ENCODE peak calls at places on chromosome 15, in seven cellular contexts. I is NCI-H1092 treated with DMSO at 0.1 percent for 48 hours, A is GM23248, K is fibroblast of the conjunctiva, F is heart left ventricle, V is nucleus accumbens, M is SK-MEL-5. R is an unnamed sample.
A peak's percentile ranks its signal among the peaks of the same experiment; 100 is the strongest.

GRCh38 chr15:58546635-58547627 is 115.1 kb downstream of the LIPC start:
- DNase-seq in V (no peak), F (peak; percentile 65), A (peak; percentile 98), I (no peak), M (no peak), K (no peak), R (no peak)

GRCh38 chr15:73357999-73358665 is 10.6 kb downstream of the HCN4 start:
- DNase-seq in V (no peak), A (no peak), M (no peak), K (no peak), F (no peak), I (peak; percentile 85), R (no peak)

GRCh38 chr15:80140909-80141308 is 11.9 kb upstream of the FAH start:
- DNase-seq in V (no peak), F (no peak), A (no peak), K (no peak), M (no peak), I (no peak), R (no peak)

GRCh38 chr15:85716261-85716660 is 78.5 kb downstream of the KLHL25 start:
- DNase-seq in A (no peak), K (no peak), V (no peak), M (no peak), F (peak; percentile 54), I (no peak), R (no peak)

GRCh38 chr15:59887211-59887610 is 116.9 kb upstream of the FOXB1 start:
- DNase-seq in I (no peak), F (no peak), M (no peak), V (no peak), A (no peak), K (no peak), R (no peak)

GRCh38 chr15:67109141-67110034 is 44.0 kb downstream of the SMAD3 start:
- DNase-seq in V (no peak), K (peak; percentile 76), A (peak; percentile 92), I (no peak), M (peak; percentile 70), F (peak; percentile 55), R (no peak)

GRCh38 chr15:65421360-65422215 is 1.2 kb downstream of the IGDCC4 start:
- DNase-seq in K (peak; percentile 48), V (no peak), A (peak; percentile 23), M (no peak), F (peak; percentile 50), I (no peak), R (peak; percentile 72)

GRCh38 chr15:70029297-70029701 is 68.4 kb downstream of the TLE3 start:
- DNase-seq in K (no peak), M (no peak), F (no peak), V (no peak), A (no peak), I (peak; percentile 10), R (no peak)

GRCh38 chr15:94247789-94248638 is 16.7 kb downstream of the MCTP2 start:
- DNase-seq in V (no peak), K (no peak), A (no peak), I (no peak), F (no peak), M (no peak), R (no peak)

GRCh38 chr15:73368301-73369072 is at the start of gene HCN4:
- DNase-seq in M (no peak), I (peak; percentile 30), F (no peak), A (peak; percentile 38), K (no peak), V (no peak), R (no peak)

GRCh38 chr15:27454281-27455060 is 483.5 kb downstream of the GABRG3 start:
- DNase-seq in M (peak; percentile 98), K (peak; percentile 17), F (no peak), I (no peak), A (peak; percentile 85), V (no peak), R (no peak)

GRCh38 chr15:99732711-99733267 is 448 bp downstream of the LYSMD4 start:
- DNase-seq in K (no peak), V (no peak), M (no peak), A (no peak), F (peak; percentile 37), I (no peak), R (peak; percentile 81)

GRCh38 chr15:39704684-39705083 is 78.0 kb downstream of the FSIP1 start:
- DNase-seq in F (no peak), V (no peak), I (no peak), K (peak; percentile 57), M (no peak), A (peak; percentile 72), R (no peak)

GRCh38 chr15:56969265-56969895 is 50.9 kb downstream of the TCF12 start:
- DNase-seq in V (no peak), I (no peak), K (no peak), A (no peak), F (no peak), M (no peak), R (no peak)

GRCh38 chr15:57827021-57827420 is 120.5 kb downstream of the POLR2M start:
- DNase-seq in K (no peak), I (no peak), V (no peak), F (no peak), A (no peak), M (no peak), R (no peak)

GRCh38 chr15:55170361-55170760 is 26.4 kb downstream of the RSL24D1 start:
- DNase-seq in M (no peak), F (no peak), A (no peak), V (no peak), I (no peak), K (no peak), R (no peak)

GRCh38 chr15:83697716-83698115 is 43.8 kb downstream of the ADAMTSL3 start:
- DNase-seq in V (no peak), F (no peak), A (no peak), I (no peak), M (no peak), K (no peak), R (no peak)

GRCh38 chr15:43105077-43105769 is 615 bp downstream of the UBR1 start:
- DNase-seq in K (no peak), A (peak; percentile 50), M (no peak), I (peak; percentile 28), V (no peak), F (no peak), R (no peak)

GRCh38 chr15:52493968-52494367 is 34.7 kb downstream of the MYO5A start:
- DNase-seq in V (no peak), M (no peak), A (peak; percentile 26), I (no peak), K (no peak), F (no peak), R (no peak)

GRCh38 chr15:29821416-29822099 is 710 bp downstream of the TJP1 start:
- DNase-seq in V (no peak), M (peak; percentile 59), A (peak; percentile 93), F (peak; percentile 83), K (peak; percentile 42), I (peak; percentile 26), R (peak; percentile 89)

GRCh38 chr15:42332331-42332730 is 27.0 kb upstream of the CAPN3 start:
- DNase-seq in V (no peak), I (no peak), K (no peak), A (peak; percentile 73), M (no peak), F (no peak), R (no peak)

GRCh38 chr15:73326157-73326556 is 42.6 kb downstream of the HCN4 start:
- DNase-seq in V (no peak), A (no peak), I (no peak), M (no peak), K (no peak), F (no peak), R (no peak)

GRCh38 chr15:99474981-99475753 is 90.6 kb upstream of the MEF2A start:
- DNase-seq in F (peak; percentile 59), M (no peak), K (no peak), V (no peak), A (no peak), I (no peak), R (no peak)

GRCh38 chr15:91853968-91854943 is 748 bp downstream of the SLCO3A1 start:
- DNase-seq in I (peak; percentile 39), M (peak; percentile 21), V (no peak), F (peak; percentile 66), K (no peak), A (peak; percentile 73), R (peak; percentile 79)

GRCh38 chr15:79282371-79283251 is at the start of gene ANKRD34C:
- DNase-seq in V (no peak), A (no peak), M (no peak), F (no peak), I (peak; percentile 2), K (no peak), R (no peak)

GRCh38 chr15:75235760-75236729 is 22.1 kb upstream of the GOLGA6C start:
- DNase-seq in V (no peak), F (no peak), M (no peak), K (no peak), A (no peak), I (no peak), R (no peak)

GRCh38 chr15:85142324-85142723 is 160.7 kb downstream of the PDE8A start:
- DNase-seq in I (no peak), F (no peak), K (peak; percentile 21), M (no peak), V (no peak), A (peak; percentile 68), R (no peak)

GRCh38 chr15:72285927-72286516 is 13.7 kb upstream of the PARP6 start:
- DNase-seq in K (peak; percentile 9), F (peak; percentile 19), A (peak; percentile 26), M (peak; percentile 64), I (peak; percentile 1), V (no peak), R (no peak)

GRCh38 chr15:58369261-58369699 is 62.5 kb upstream of the LIPC start:
- DNase-seq in I (no peak), A (peak; percentile 91), M (no peak), V (no peak), K (no peak), F (no peak), R (no peak)

GRCh38 chr15:84112025-84112424 is 123.5 kb upstream of the GOLGA6L4 start:
- DNase-seq in F (no peak), I (no peak), M (peak; percentile 85), V (no peak), A (no peak), K (no peak), R (no peak)

GRCh38 chr15:31262901-31263671 is 63.5 kb upstream of the KLF13 start:
- DNase-seq in M (no peak), K (no peak), A (peak; percentile 53), I (no peak), F (no peak), V (no peak), R (peak; percentile 72)

GRCh38 chr15:53670701-53671100 is 88.8 kb downstream of the WDR72 start:
- DNase-seq in A (no peak), M (no peak), V (no peak), I (no peak), F (no peak), K (no peak), R (no peak)

GRCh38 chr15:60614028-60614427 is 135.1 kb upstream of the ICE2 start:
- DNase-seq in F (no peak), I (no peak), A (no peak), V (no peak), M (no peak), K (no peak), R (no peak)

GRCh38 chr15:65060641-65061397 is 7.0 kb downstream of the RASL12 start:
- DNase-seq in A (no peak), I (no peak), K (no peak), V (no peak), F (no peak), M (no peak), R (no peak)

GRCh38 chr15:101170568-101171350 is 81.1 kb downstream of the CHSY1 start:
- DNase-seq in F (no peak), M (no peak), I (no peak), A (peak; percentile 94), V (no peak), K (no peak), R (peak; percentile 83)

GRCh38 chr15:87416591-87417257 is 839.8 kb downstream of the NTRK3 start:
- DNase-seq in M (peak; percentile 37), K (no peak), A (no peak), I (no peak), V (no peak), F (no peak), R (no peak)

GRCh38 chr15:83837946-83838571 is 184.1 kb downstream of the ADAMTSL3 start:
- DNase-seq in F (peak; percentile 33), K (no peak), V (no peak), M (peak; percentile 84), A (peak; percentile 35), I (no peak), R (no peak)

R was measured in coronary artery.